ENCODE peak calls at places on chromosomes 3 and 15, in ten cellular contexts. Z, B, O, J, T, F, P, D, I and X are unnamed samples.

GRCh38 chr15:90529369-90530249 is at the start of gene CRTC3:
- DNase-seq in O (peak), F (peak), D (peak), Z (no peak), I (peak), J (peak), P (peak), B (peak), T (peak), X (peak)

GRCh38 chr3:133464573-133464972 is 64.7 kb downstream of the BFSP2 start:
- DNase-seq in I (peak), F (no peak), B (no peak), J (peak), O (no peak), T (no peak), D (no peak), Z (no peak), P (no peak), X (no peak)

GRCh38 chr3:132898131-132898530 is 140.1 kb upstream of the TMEM108 start:
- DNase-seq in F (no peak), T (no peak), P (no peak), D (no peak), I (no peak), Z (no peak), J (no peak), B (no peak), O (no peak), X (no peak)

GRCh38 chr3:57026918-57027317 is 33.5 kb upstream of the SPATA12 start:
- DNase-seq in T (no peak), F (no peak), Z (no peak), I (no peak), B (no peak), J (peak), D (no peak), O (no peak), P (no peak), X (no peak)

GRCh38 chr3:138433892-138434275 is 532 bp upstream of the ESYT3 start:
- DNase-seq in O (no peak), B (no peak), Z (no peak), T (no peak), D (no peak), I (no peak), P (no peak), J (no peak), F (no peak), X (no peak)

GRCh38 chr3:8480699-8481098 is 20.9 kb upstream of the LMCD1 start:
- DNase-seq in D (no peak), O (no peak), Z (no peak), P (no peak), T (no peak), J (no peak), B (no peak), I (no peak), F (no peak), X (no peak)

GRCh38 chr3:11498646-11499045 is 145.1 kb downstream of the VGLL4 start:
- DNase-seq in P (peak), T (no peak), Z (no peak), B (peak), D (peak), O (peak), F (peak), J (peak), I (no peak), X (peak)

GRCh38 chr15:83300826-83301225 is 16.4 kb upstream of the BNC1 start:
- DNase-seq in I (no peak), P (no peak), F (no peak), Z (no peak), J (no peak), T (no peak), O (no peak), D (no peak), B (no peak), X (no peak)

GRCh38 chr3:147408180-147409105 is 722 bp upstream of the ZIC1 start:
- DNase-seq in I (no peak), Z (no peak), J (no peak), P (no peak), T (no peak), B (no peak), D (no peak), F (no peak), O (no peak), X (no peak)

GRCh38 chr15:81313686-81314085 is 10.3 kb downstream of the STARD5 start:
- DNase-seq in T (no peak), B (no peak), O (no peak), F (no peak), Z (no peak), I (no peak), D (no peak), P (no peak), J (no peak), X (no peak)
- H3K27ac ChIP-seq in T (peak), B (peak), O (peak), F (peak), Z (no peak), I (peak), D (peak), P (no peak), J (peak), X (no peak)

GRCh38 chr3:103048371-103048722 is 613.5 kb downstream of the ZPLD1 start:
- DNase-seq in B (no peak), F (no peak), I (no peak), P (no peak), J (no peak), Z (no peak), O (no peak), D (no peak), T (no peak), X (no peak)
- H3K27ac ChIP-seq in B (no peak), F (no peak), I (no peak), P (no peak), J (no peak), Z (no peak), O (no peak), D (no peak), T (no peak), X (no peak)

GRCh38 chr3:48466386-48467109 is 20.0 kb downstream of the ATRIP start:
- DNase-seq in B (no peak), D (peak), Z (no peak), O (peak), F (peak), I (no peak), J (no peak), P (no peak), T (peak), X (peak)

GRCh38 chr3:48467473-48468267 is 21.1 kb downstream of the ATRIP start:
- DNase-seq in T (peak), F (no peak), J (no peak), Z (no peak), P (no peak), O (no peak), B (no peak), I (no peak), D (no peak), X (no peak)

GRCh38 chr3:48467110-48467454 is 20.5 kb downstream of the ATRIP start:
- DNase-seq in F (no peak), P (no peak), B (no peak), J (no peak), I (no peak), Z (no peak), O (peak), T (no peak), D (no peak), X (no peak)

GRCh38 chr3:48469046-48469915 is 22.7 kb downstream of the ATRIP start:
- DNase-seq in P (no peak), F (no peak), O (no peak), J (no peak), D (no peak), B (no peak), I (no peak), Z (no peak), T (peak), X (no peak)

DNA sequence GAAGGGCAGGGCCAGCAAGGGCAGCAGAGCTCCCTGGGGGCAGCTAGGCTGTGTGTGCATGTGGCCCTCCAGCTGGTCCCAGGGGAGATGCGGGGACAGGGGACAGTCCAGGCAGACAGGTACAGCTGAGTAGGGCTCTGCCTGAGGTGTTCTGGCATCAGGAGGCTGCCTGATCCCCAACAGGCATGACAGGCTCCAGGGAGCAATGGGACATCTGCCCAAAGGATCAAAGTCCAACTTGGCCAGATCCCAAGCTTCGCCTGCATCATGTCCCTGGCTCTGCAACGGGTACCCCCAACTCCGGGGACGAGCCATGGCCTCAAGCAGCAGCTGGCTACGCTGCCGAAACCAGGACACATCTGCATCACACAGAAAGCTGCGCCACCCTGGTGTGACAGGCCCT is 21.8 kb downstream of the ATRIP start:
- DNase-seq in Z (no peak), I (no peak), J (no peak), D (no peak), B (no peak), P (no peak), O (no peak), T (peak), F (no peak), X (peak)
- H3K27ac ChIP-seq in Z (peak), I (peak), J (peak), D (peak), B (peak), P (peak), O (peak), T (peak), F (peak), X (peak)

GRCh38 chr3:186963636-186964035 is 33.3 kb downstream of the ST6GAL1 start:
- DNase-seq in B (no peak), F (no peak), O (no peak), Z (no peak), I (no peak), J (no peak), D (no peak), T (no peak), P (no peak), X (no peak)

GRCh38 chr3:186966406-186966805 is 36.1 kb downstream of the ST6GAL1 start:
- DNase-seq in O (no peak), P (no peak), T (no peak), I (no peak), B (no peak), J (no peak), Z (no peak), F (no peak), D (no peak), X (no peak)

GRCh38 chr3:186964071-186964470 is 33.7 kb downstream of the ST6GAL1 start:
- DNase-seq in I (no peak), B (no peak), T (no peak), J (no peak), F (no peak), P (no peak), D (no peak), Z (no peak), O (no peak), X (no peak)

GRCh38 chr3:186964629-186965028 is 34.3 kb downstream of the ST6GAL1 start:
- DNase-seq in P (no peak), F (no peak), J (no peak), B (no peak), T (no peak), D (no peak), O (no peak), I (no peak), Z (no peak), X (no peak)

DNA sequence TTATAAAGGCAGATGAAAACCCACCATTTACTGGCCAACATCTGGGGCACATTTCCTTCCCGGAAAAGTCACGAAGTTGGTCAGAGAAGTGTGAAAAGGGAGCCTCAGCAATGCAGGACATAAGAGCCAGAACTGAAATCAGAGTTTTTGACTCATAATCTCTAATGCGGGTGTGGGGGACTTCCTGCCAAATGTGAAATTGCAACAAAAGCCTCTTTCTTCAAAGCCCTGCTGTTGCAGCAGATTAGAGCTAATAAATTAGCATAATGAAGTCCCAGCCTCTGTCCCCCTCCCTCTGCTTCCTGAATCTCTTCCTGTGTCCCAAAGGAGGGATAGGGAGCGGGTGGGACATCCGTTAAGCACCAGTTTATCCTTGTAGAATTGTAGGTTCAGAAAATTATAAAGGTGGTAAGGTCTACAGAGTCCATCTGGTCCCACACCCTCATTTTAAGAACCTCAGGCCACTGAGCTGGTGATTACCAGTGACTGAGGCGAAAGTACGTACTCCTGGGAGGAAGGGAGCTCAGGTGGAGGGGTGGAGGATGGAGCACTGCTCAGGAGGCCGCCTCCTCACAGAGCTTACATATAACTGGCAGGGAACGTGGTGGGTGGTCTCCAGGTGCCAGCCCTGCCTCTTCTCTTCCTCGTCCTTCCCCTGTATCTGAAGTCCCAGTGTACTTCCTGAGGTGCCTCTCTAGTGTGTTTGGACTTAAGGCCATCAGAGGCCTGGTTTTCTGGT is 35.0 kb downstream of the ST6GAL1 start:
- DNase-seq in O (no peak), F (no peak), T (no peak), I (no peak), J (peak), Z (peak), P (no peak), B (no peak), D (no peak), X (no peak)
- H3K27ac ChIP-seq in O (peak), F (no peak), T (no peak), I (no peak), J (no peak), Z (peak), P (no peak), B (peak), D (peak), X (no peak)

DNA sequence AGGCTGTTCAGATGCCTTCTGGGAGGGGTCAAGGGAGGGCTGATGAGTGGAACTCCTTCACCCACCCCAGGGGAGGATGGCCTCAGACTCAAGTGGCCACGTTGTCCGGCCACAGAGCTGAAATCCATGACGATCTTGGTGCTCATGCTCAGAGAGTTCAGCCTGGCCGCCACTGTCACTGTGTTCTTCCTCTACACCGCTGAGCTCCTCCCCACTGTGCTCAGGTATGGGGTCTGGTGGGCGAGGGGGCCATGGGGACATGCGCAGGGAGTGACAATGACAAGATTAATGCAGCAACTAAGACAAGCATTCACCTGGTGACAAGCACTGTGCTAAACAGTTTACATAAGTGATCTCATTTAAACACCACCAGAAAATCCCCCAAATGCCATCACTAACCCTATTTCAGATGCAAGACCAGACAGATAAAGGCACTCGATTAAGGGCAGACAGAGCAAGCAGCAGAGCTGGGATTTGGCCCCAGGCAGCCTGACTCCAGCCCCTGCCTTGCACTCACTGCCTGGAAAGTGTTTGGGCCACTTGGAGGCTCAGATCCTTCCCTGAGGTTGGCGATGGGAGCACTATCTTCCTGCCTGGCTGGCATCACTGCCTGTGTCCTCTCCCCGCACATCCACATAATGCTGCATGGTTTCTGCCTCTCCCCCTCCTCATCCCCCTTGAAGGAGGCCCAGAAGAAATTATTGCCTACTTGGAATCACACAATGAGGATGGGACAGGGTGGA is 30.9 kb upstream of the XYLB start:
- DNase-seq in B (no peak), T (no peak), I (no peak), F (no peak), D (no peak), Z (no peak), P (no peak), O (no peak), J (no peak), X (no peak)
- H3K27ac ChIP-seq in B (no peak), T (no peak), I (no peak), F (no peak), D (no peak), Z (no peak), P (no peak), O (no peak), J (no peak), X (no peak)

DNA sequence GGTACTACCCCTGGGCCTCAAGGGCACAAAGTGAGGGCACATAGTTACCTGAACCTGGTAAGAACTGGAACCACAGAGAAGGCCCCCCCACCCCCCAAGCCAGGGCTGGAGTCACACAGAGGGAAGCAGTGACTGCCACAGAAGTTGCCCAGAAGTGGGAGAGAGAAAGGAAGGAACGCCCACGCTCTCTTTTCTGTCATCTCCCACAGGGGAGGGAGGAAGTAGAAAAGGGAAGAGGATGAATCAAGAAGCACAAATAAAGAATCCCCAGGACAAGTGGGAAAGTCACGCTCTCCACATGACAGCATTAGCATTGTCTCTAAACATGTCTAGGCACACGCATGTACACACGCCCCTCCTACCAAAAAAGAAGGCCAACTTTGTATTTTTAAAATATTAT is 114.7 kb upstream of the FRMD4B start:
- DNase-seq in P (no peak), F (no peak), T (no peak), Z (no peak), D (no peak), I (no peak), O (no peak), J (no peak), B (peak), X (no peak)
- H3K27ac ChIP-seq in P (no peak), F (peak), T (no peak), Z (no peak), D (peak), I (no peak), O (no peak), J (no peak), B (peak), X (no peak)